ENCODE peak calls at places on chromosomes 2 and 18, in nine cellular contexts. F, X, Y, L, B, U, N, O and V are unnamed samples.

GRCh38 chr2:9174771-9175441 is 31.7 kb upstream of the ASAP2 start:
- DNase-seq in F (peak), X (peak), Y (peak), L (no peak), B (peak), U (no peak), N (no peak), O (no peak), V (peak)

GRCh38 chr2:234797566-234798250 is 154.1 kb upstream of the SH3BP4 start:
- DNase-seq in F (no peak), X (no peak), Y (no peak), L (no peak), B (peak), U (no peak), N (no peak), O (peak), V (peak)

GRCh38 chr18:37641573-37641972 is 76.0 kb upstream of the CELF4 start:
- DNase-seq in F (no peak), X (no peak), Y (no peak), L (no peak), B (no peak), U (no peak), N (no peak), O (no peak), V (no peak)

GRCh38 chr2:142796161-142796560 is 81.3 kb upstream of the KYNU start:
- DNase-seq in F (no peak), X (no peak), Y (peak), L (no peak), B (no peak), U (no peak), N (no peak), O (no peak), V (no peak)

GRCh38 chr2:219631925-219632757 is 4.7 kb downstream of the SLC4A3 start:
- DNase-seq in F (no peak), X (no peak), Y (no peak), L (no peak), B (no peak), U (peak), N (no peak), O (no peak), V (no peak)

GRCh38 chr2:207188601-207189000 is 22.9 kb upstream of the KLF7 start:
- DNase-seq in F (no peak), X (peak), Y (no peak), L (no peak), B (no peak), U (no peak), N (no peak), O (peak), V (peak)

GRCh38 chr2:199136241-199136640 is 321.5 kb downstream of the SATB2 start:
- DNase-seq in F (no peak), X (peak), Y (no peak), L (no peak), B (no peak), U (no peak), N (no peak), O (no peak), V (peak)

GRCh38 chr2:177783835-177784448 is 288.6 kb downstream of the PDE11A start:
- DNase-seq in F (no peak), X (peak), Y (no peak), L (no peak), B (no peak), U (no peak), N (no peak), O (peak), V (peak)

GRCh38 chr18:53426656-53427055 is 797.8 kb downstream of the MBD2 start:
- DNase-seq in F (no peak), X (no peak), Y (no peak), L (peak), B (no peak), U (no peak), N (no peak), O (no peak), V (no peak)

GRCh38 chr2:216615298-216616082 is 17.7 kb upstream of the IGFBP2 start:
- DNase-seq in F (no peak), X (no peak), Y (no peak), L (no peak), B (no peak), U (no peak), N (no peak), O (no peak), V (no peak)

GRCh38 chr2:102020596-102021170 is 28.9 kb downstream of the IL1R2 start:
- DNase-seq in F (peak), X (peak), Y (peak), L (peak), B (peak), U (peak), N (peak), O (peak), V (peak)

GRCh38 chr2:241074901-241075540 is 27.1 kb downstream of the MTERF4 start:
- DNase-seq in F (no peak), X (no peak), Y (no peak), L (no peak), B (no peak), U (no peak), N (no peak), O (no peak), V (no peak)

GRCh38 chr2:45675130-45675812 is 23.8 kb downstream of the PRKCE start:
- DNase-seq in F (peak), X (peak), Y (no peak), L (no peak), B (no peak), U (peak), N (peak), O (no peak), V (peak)

GRCh38 chr2:196482119-196483065 is 157.1 kb upstream of the CCDC150 start:
- DNase-seq in F (no peak), X (peak), Y (no peak), L (no peak), B (peak), U (no peak), N (no peak), O (no peak), V (peak)

GRCh38 chr2:42830922-42831574 is 38.7 kb upstream of the HAAO start:
- DNase-seq in F (no peak), X (no peak), Y (no peak), L (no peak), B (no peak), U (no peak), N (no peak), O (no peak), V (no peak)

GRCh38 chr2:30252723-30253688 is 21.7 kb downstream of the LBH start:
- DNase-seq in F (peak), X (peak), Y (no peak), L (no peak), B (no peak), U (no peak), N (no peak), O (no peak), V (peak)

GRCh38 chr2:47002480-47003381 is 87.1 kb upstream of the MCFD2 start:
- DNase-seq in F (peak), X (peak), Y (peak), L (peak), B (no peak), U (peak), N (no peak), O (no peak), V (peak)
- TF ChIP-seq EZH2phosphoT487 in F (no peak), X (no peak), Y (no peak), L (no peak), B (no peak), U (no peak), N (no peak), O (no peak), V (no peak)

GRCh38 chr2:100245681-100246080 is 76.6 kb downstream of the LONRF2 start:
- DNase-seq in F (no peak), X (no peak), Y (no peak), L (no peak), B (no peak), U (no peak), N (no peak), O (no peak), V (no peak)
- TF ChIP-seq EZH2phosphoT487 in F (no peak), X (no peak), Y (no peak), L (no peak), B (no peak), U (no peak), N (no peak), O (no peak), V (no peak)

GRCh38 chr18:22844184-22844583 is 88.9 kb upstream of the RBBP8 start:
- DNase-seq in F (no peak), X (peak), Y (no peak), L (no peak), B (no peak), U (no peak), N (no peak), O (no peak), V (peak)
- TF ChIP-seq EZH2phosphoT487 in F (no peak), X (no peak), Y (no peak), L (no peak), B (no peak), U (no peak), N (no peak), O (no peak), V (no peak)

GRCh38 chr18:21262244-21262643 is 20.2 kb downstream of the GREB1L start:
- DNase-seq in F (no peak), X (no peak), Y (no peak), L (no peak), B (no peak), U (no peak), N (no peak), O (no peak), V (no peak)
- TF ChIP-seq EZH2phosphoT487 in F (no peak), X (no peak), Y (no peak), L (no peak), B (no peak), U (no peak), N (no peak), O (no peak), V (no peak)

DNA sequence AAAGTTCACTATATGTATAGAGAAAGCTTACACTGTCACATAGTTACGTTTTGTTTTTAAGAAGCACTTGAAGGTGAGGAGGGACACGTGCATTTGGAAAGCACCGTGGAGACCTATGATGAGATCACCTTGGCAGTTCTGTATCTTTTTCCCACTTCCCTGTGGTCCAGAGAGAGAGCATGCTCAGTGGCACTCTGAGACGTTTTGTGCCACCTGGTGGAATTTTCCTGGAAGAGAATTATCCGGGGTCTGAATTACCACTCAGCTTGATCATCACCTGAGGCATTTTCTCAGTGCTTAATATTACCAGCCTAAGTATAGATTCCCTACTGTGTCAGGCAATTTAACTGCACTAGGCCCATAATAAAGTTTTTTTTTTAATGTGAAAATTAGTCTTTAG is 469.4 kb upstream of the SMIM21 start:
- DNase-seq in F (peak), X (peak), Y (peak), L (peak), B (no peak), U (peak), N (peak), O (no peak), V (no peak)
- TF ChIP-seq EZH2phosphoT487 in F (no peak), X (no peak), Y (no peak), L (no peak), B (no peak), U (no peak), N (no peak), O (no peak), V (no peak)

DNA sequence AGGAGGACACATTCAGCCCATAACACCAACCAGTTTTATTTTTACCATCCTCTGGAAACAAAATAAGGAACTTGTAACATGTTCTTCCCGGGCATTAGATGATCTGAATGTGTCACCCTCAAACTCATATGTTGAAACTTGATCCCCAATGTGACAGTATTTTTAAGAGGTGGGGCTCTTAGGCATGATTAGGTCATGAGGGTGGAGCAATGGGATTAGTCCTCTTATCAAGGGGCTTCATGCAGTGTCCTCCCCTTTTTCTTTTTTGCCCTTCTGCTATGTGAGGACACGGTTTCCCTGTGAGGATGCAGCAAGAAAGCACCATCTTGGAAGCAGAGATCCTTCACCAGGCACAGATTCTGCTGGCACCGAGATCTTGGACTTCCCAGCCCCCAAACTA is 401.5 kb upstream of the TRIB2 start:
- DNase-seq in F (no peak), X (no peak), Y (no peak), L (no peak), B (no peak), U (no peak), N (no peak), O (no peak), V (no peak)
- TF ChIP-seq EZH2phosphoT487 in F (no peak), X (no peak), Y (no peak), L (no peak), B (no peak), U (no peak), N (no peak), O (no peak), V (no peak)

DNA sequence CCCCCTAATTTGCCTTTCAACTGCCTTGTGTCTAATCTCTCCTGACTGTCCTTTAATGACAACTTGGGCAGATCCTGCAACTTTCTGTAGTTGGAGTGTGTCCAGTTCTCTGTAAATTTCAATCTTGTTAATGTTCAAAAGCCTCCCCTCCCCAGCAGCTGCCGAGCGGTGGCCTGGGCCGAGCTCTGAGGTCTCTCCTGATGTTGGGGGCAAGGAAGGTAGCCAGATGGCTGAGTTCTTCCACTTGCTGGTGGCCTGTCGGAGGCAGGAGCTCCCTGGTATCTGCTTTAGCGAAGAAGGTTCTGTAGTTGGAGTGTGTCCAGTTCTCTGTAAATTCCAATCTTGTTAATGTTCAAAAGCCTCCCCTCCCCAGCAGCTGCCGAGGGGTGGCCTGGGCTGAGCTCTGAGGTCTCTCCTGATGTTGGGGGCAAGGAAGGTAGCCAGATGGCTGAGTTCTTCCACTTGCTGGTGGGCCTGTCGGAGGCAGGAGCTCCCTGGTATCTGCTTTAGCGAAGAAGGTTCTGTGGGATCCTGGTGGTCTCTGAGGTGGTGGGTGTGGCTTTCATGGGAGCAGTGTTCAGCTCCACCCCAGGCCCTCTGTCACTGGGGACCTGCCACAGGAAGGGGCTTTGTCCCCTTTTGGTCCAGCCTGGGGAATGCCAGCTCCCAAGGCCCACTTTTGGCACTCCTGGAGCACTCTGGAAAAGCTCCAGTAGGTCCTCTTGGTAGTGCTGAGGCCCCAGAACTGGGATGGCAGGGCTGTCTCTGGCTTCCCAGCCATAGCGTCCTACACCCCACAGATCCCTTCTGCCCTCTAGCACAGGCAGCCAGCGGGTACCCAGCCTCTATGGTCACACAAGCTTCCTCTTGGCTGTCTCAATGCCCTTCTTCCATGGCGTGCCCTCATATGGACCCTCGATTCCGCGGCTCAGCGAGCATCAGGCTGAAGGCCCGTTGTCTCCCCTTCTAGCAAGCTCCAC is 211.9 kb downstream of the ALPK2 start:
- DNase-seq in F (no peak), X (peak), Y (no peak), L (no peak), B (no peak), U (no peak), N (no peak), O (no peak), V (peak)
- TF ChIP-seq EZH2phosphoT487 in F (no peak), X (no peak), Y (no peak), L (no peak), B (no peak), U (no peak), N (no peak), O (no peak), V (no peak)